ENCODE peak calls at places on chromosomes 1 and 21, in four cellular contexts. One of them, this sample, is unnamed.

GRCh38 chr1:163709636-163710035 is 387.9 kb downstream of the NUF2 start:
- DNase-seq in NCI-H2171 treated with DMSO at 0.1 percent for 48 hours: no peak
- DNase-seq in SHP77 treated with DMSO at 0.1 percent for 48 hours: no peak
- DNase-seq in RCC 7860: no peak
- DNase-seq in this sample: no peak

GRCh38 chr1:29344336-29344735 is 108.0 kb downstream of the PTPRU start:
- DNase-seq in NCI-H2171 treated with DMSO at 0.1 percent for 48 hours: no peak
- DNase-seq in SHP77 treated with DMSO at 0.1 percent for 48 hours: no peak
- DNase-seq in RCC 7860: no peak
- DNase-seq in this sample: no peak

GRCh38 chr21:17045214-17045835 is 467.5 kb upstream of the CXADR start:
- DNase-seq in NCI-H2171 treated with DMSO at 0.1 percent for 48 hours: no peak
- DNase-seq in SHP77 treated with DMSO at 0.1 percent for 48 hours: no peak
- DNase-seq in RCC 7860: peak; percentile 22
- DNase-seq in this sample: peak; percentile 24

GRCh38 chr1:25572708-25573590 is 29.5 kb downstream of the LDLRAP1 start:
- DNase-seq in NCI-H2171 treated with DMSO at 0.1 percent for 48 hours: peak; percentile 31
- DNase-seq in SHP77 treated with DMSO at 0.1 percent for 48 hours: peak; percentile 54
- DNase-seq in RCC 7860: no peak
- DNase-seq in this sample: peak; percentile 12

GRCh38 chr21:18144341-18144740 is 100.3 kb upstream of the CHODL start:
- DNase-seq in NCI-H2171 treated with DMSO at 0.1 percent for 48 hours: no peak
- DNase-seq in SHP77 treated with DMSO at 0.1 percent for 48 hours: no peak
- DNase-seq in RCC 7860: no peak
- DNase-seq in this sample: no peak

GRCh38 chr1:231964955-231965354 is 338.4 kb downstream of the DISC1 start:
- DNase-seq in NCI-H2171 treated with DMSO at 0.1 percent for 48 hours: no peak
- DNase-seq in SHP77 treated with DMSO at 0.1 percent for 48 hours: no peak
- DNase-seq in RCC 7860: no peak
- DNase-seq in this sample: no peak

GRCh38 chr1:5611855-5612254 is 380.4 kb downstream of the NPHP4 start:
- DNase-seq in NCI-H2171 treated with DMSO at 0.1 percent for 48 hours: no peak
- DNase-seq in SHP77 treated with DMSO at 0.1 percent for 48 hours: no peak
- DNase-seq in RCC 7860: peak; percentile 43
- DNase-seq in this sample: no peak

GRCh38 chr1:34980715-34981114 is 4.4 kb downstream of the TMEM35B start:
- DNase-seq in NCI-H2171 treated with DMSO at 0.1 percent for 48 hours: no peak
- DNase-seq in SHP77 treated with DMSO at 0.1 percent for 48 hours: no peak
- DNase-seq in RCC 7860: no peak
- DNase-seq in this sample: no peak

GRCh38 chr1:39199593-39199992 is 4.9 kb upstream of the MACF1 start:
- DNase-seq in NCI-H2171 treated with DMSO at 0.1 percent for 48 hours: no peak
- DNase-seq in SHP77 treated with DMSO at 0.1 percent for 48 hours: no peak
- DNase-seq in RCC 7860: no peak
- DNase-seq in this sample: no peak